ENCODE peak calls at places on chromosomes 1 and 21, in five cellular contexts. One of them, this sample, is unnamed.

GRCh38 chr1:13725714-13726175 is 25.8 kb downstream of the PRDM2 start:
- DNase-seq in COR-L47: no peak
- DNase-seq in activated T-cell treated with anti-CD3 and anti-CD28 coated beads, Interleukin-2, amount 50 U/mL, for 72 hours: peak
- DNase-seq in sciatic nerve: no peak
- DNase-seq in left colon: no peak
- DNase-seq in this sample: peak

GRCh38 chr1:215032911-215033310 is 49.6 kb upstream of the KCNK2 start:
- DNase-seq in COR-L47: no peak
- DNase-seq in activated T-cell treated with anti-CD3 and anti-CD28 coated beads, Interleukin-2, amount 50 U/mL, for 72 hours: no peak
- DNase-seq in sciatic nerve: no peak
- DNase-seq in left colon: no peak
- DNase-seq in this sample: no peak

GRCh38 chr1:38486115-38486514 is 373.5 kb downstream of the RRAGC start:
- DNase-seq in COR-L47: no peak
- DNase-seq in activated T-cell treated with anti-CD3 and anti-CD28 coated beads, Interleukin-2, amount 50 U/mL, for 72 hours: no peak
- DNase-seq in sciatic nerve: no peak
- DNase-seq in left colon: no peak
- DNase-seq in this sample: no peak

GRCh38 chr1:67165468-67166058 is 691 bp upstream of the IL23R start:
- DNase-seq in COR-L47: no peak
- DNase-seq in activated T-cell treated with anti-CD3 and anti-CD28 coated beads, Interleukin-2, amount 50 U/mL, for 72 hours: no peak
- DNase-seq in sciatic nerve: no peak
- DNase-seq in left colon: no peak
- DNase-seq in this sample: no peak

GRCh38 chr21:14383596-14384210 is 757 bp upstream of the HSPA13 start:
- DNase-seq in COR-L47: no peak
- DNase-seq in activated T-cell treated with anti-CD3 and anti-CD28 coated beads, Interleukin-2, amount 50 U/mL, for 72 hours: peak
- DNase-seq in sciatic nerve: no peak
- DNase-seq in left colon: no peak
- DNase-seq in this sample: peak

GRCh38 chr21:45558044-45558721 is 15.9 kb upstream of the SLC19A1 start:
- DNase-seq in COR-L47: no peak
- DNase-seq in activated T-cell treated with anti-CD3 and anti-CD28 coated beads, Interleukin-2, amount 50 U/mL, for 72 hours: no peak
- DNase-seq in sciatic nerve: peak
- DNase-seq in left colon: peak
- DNase-seq in this sample: no peak

GRCh38 chr1:113940365-113941244 is 11.5 kb downstream of the HIPK1 start:
- DNase-seq in COR-L47: no peak
- DNase-seq in activated T-cell treated with anti-CD3 and anti-CD28 coated beads, Interleukin-2, amount 50 U/mL, for 72 hours: peak
- DNase-seq in sciatic nerve: no peak
- DNase-seq in left colon: no peak
- DNase-seq in this sample: no peak

GRCh38 chr1:238088891-238089290 is 198.2 kb upstream of the ZP4 start:
- DNase-seq in COR-L47: peak
- DNase-seq in activated T-cell treated with anti-CD3 and anti-CD28 coated beads, Interleukin-2, amount 50 U/mL, for 72 hours: no peak
- DNase-seq in sciatic nerve: no peak
- DNase-seq in left colon: no peak
- DNase-seq in this sample: peak

GRCh38 chr1:245715970-245716369 is 561.2 kb downstream of the KIF26B start:
- DNase-seq in COR-L47: no peak
- DNase-seq in activated T-cell treated with anti-CD3 and anti-CD28 coated beads, Interleukin-2, amount 50 U/mL, for 72 hours: no peak
- DNase-seq in sciatic nerve: no peak
- DNase-seq in left colon: no peak
- DNase-seq in this sample: no peak

GRCh38 chr1:181100015-181100905 is 11.8 kb downstream of the IER5 start:
- DNase-seq in COR-L47: no peak
- DNase-seq in activated T-cell treated with anti-CD3 and anti-CD28 coated beads, Interleukin-2, amount 50 U/mL, for 72 hours: no peak
- DNase-seq in sciatic nerve: no peak
- DNase-seq in left colon: no peak
- DNase-seq in this sample: no peak

GRCh38 chr1:115833806-115834205 is 7.1 kb downstream of the NHLH2 start:
- DNase-seq in COR-L47: no peak
- DNase-seq in activated T-cell treated with anti-CD3 and anti-CD28 coated beads, Interleukin-2, amount 50 U/mL, for 72 hours: no peak
- DNase-seq in sciatic nerve: no peak
- DNase-seq in left colon: no peak
- DNase-seq in this sample: no peak

GRCh38 chr1:4375812-4376211 is 278.6 kb upstream of the AJAP1 start:
- DNase-seq in COR-L47: no peak
- DNase-seq in activated T-cell treated with anti-CD3 and anti-CD28 coated beads, Interleukin-2, amount 50 U/mL, for 72 hours: no peak
- DNase-seq in sciatic nerve: no peak
- DNase-seq in left colon: no peak
- DNase-seq in this sample: no peak

GRCh38 chr21:42785666-42786427 is 93.5 kb downstream of the WDR4 start:
- DNase-seq in COR-L47: no peak
- DNase-seq in activated T-cell treated with anti-CD3 and anti-CD28 coated beads, Interleukin-2, amount 50 U/mL, for 72 hours: no peak
- DNase-seq in sciatic nerve: no peak
- DNase-seq in left colon: no peak
- DNase-seq in this sample: no peak

GRCh38 chr1:240254778-240255291 is 163.2 kb downstream of the FMN2 start:
- DNase-seq in COR-L47: no peak
- DNase-seq in activated T-cell treated with anti-CD3 and anti-CD28 coated beads, Interleukin-2, amount 50 U/mL, for 72 hours: no peak
- DNase-seq in sciatic nerve: no peak
- DNase-seq in left colon: no peak
- DNase-seq in this sample: no peak

GRCh38 chr1:84856871-84857270 is 36.1 kb downstream of the LPAR3 start:
- DNase-seq in COR-L47: no peak
- DNase-seq in activated T-cell treated with anti-CD3 and anti-CD28 coated beads, Interleukin-2, amount 50 U/mL, for 72 hours: no peak
- DNase-seq in sciatic nerve: no peak
- DNase-seq in left colon: no peak
- DNase-seq in this sample: no peak

GRCh38 chr1:240310226-240310925 is 218.7 kb downstream of the FMN2 start:
- DNase-seq in COR-L47: no peak
- DNase-seq in activated T-cell treated with anti-CD3 and anti-CD28 coated beads, Interleukin-2, amount 50 U/mL, for 72 hours: no peak
- DNase-seq in sciatic nerve: no peak
- DNase-seq in left colon: no peak
- DNase-seq in this sample: no peak

GRCh38 chr1:101044259-101044658 is 18.7 kb upstream of the DPH5 start:
- DNase-seq in COR-L47: no peak
- DNase-seq in activated T-cell treated with anti-CD3 and anti-CD28 coated beads, Interleukin-2, amount 50 U/mL, for 72 hours: no peak
- DNase-seq in sciatic nerve: no peak
- DNase-seq in left colon: no peak
- DNase-seq in this sample: no peak

GRCh38 chr1:66495490-66495889 is 38.5 kb upstream of the SGIP1 start:
- DNase-seq in COR-L47: no peak
- DNase-seq in activated T-cell treated with anti-CD3 and anti-CD28 coated beads, Interleukin-2, amount 50 U/mL, for 72 hours: no peak
- DNase-seq in sciatic nerve: no peak
- DNase-seq in left colon: no peak
- DNase-seq in this sample: no peak

GRCh38 chr1:93042134-93042821 is 36.8 kb upstream of the MTF2 start:
- DNase-seq in COR-L47: no peak
- DNase-seq in activated T-cell treated with anti-CD3 and anti-CD28 coated beads, Interleukin-2, amount 50 U/mL, for 72 hours: peak
- DNase-seq in sciatic nerve: no peak
- DNase-seq in left colon: no peak
- DNase-seq in this sample: no peak

GRCh38 chr1:155598842-155599331 is 11.1 kb upstream of the MSTO1 start:
- DNase-seq in COR-L47: no peak
- DNase-seq in activated T-cell treated with anti-CD3 and anti-CD28 coated beads, Interleukin-2, amount 50 U/mL, for 72 hours: no peak
- DNase-seq in sciatic nerve: peak
- DNase-seq in left colon: no peak
- DNase-seq in this sample: no peak

This sample was measured in NCI-H1105 treated with DMSO at 0.1 percent for 48 hours.